ENCODE peak calls at places on chromosomes 7 and 10, in five cellular contexts. One of them, this sample, is unnamed.

GRCh38 chr10:23694921-23695824 is 256.3 kb downstream of the OTUD1 start:
- DNase-seq in GM13977: no peak
- DNase-seq in H9: peak
- DNase-seq in HCT116: no peak
- DNase-seq in Calu3: no peak
- DNase-seq in this sample: peak

GRCh38 chr10:78543749-78544446 is 510.2 kb downstream of the RPS24 start:
- DNase-seq in GM13977: no peak
- DNase-seq in H9: no peak
- DNase-seq in HCT116: no peak
- DNase-seq in Calu3: no peak
- DNase-seq in this sample: peak

GRCh38 chr7:101743241-101743994 is 74.0 kb upstream of the CUX1 start:
- DNase-seq in GM13977: peak
- DNase-seq in H9: peak
- DNase-seq in HCT116: no peak
- DNase-seq in Calu3: peak
- DNase-seq in this sample: peak

GRCh38 chr7:85471740-85472139 is 284.9 kb upstream of the SEMA3D start:
- DNase-seq in GM13977: no peak
- DNase-seq in H9: no peak
- DNase-seq in HCT116: no peak
- DNase-seq in Calu3: no peak
- DNase-seq in this sample: no peak

GRCh38 chr7:12683678-12684077 is 3.8 kb upstream of the ARL4A start:
- DNase-seq in GM13977: no peak
- DNase-seq in H9: no peak
- DNase-seq in HCT116: no peak
- DNase-seq in Calu3: no peak
- DNase-seq in this sample: no peak

GRCh38 chr7:132080967-132081668 is 495.2 kb downstream of the PLXNA4 start:
- DNase-seq in GM13977: no peak
- DNase-seq in H9: no peak
- DNase-seq in HCT116: no peak
- DNase-seq in Calu3: no peak
- DNase-seq in this sample: no peak

GRCh38 chr10:33117816-33118215 is 159.8 kb upstream of the ITGB1 start:
- DNase-seq in GM13977: no peak
- DNase-seq in H9: no peak
- DNase-seq in HCT116: no peak
- DNase-seq in Calu3: no peak
- DNase-seq in this sample: no peak

GRCh38 chr10:82811621-82812020 is 936.6 kb downstream of the NRG3 start:
- DNase-seq in GM13977: no peak
- DNase-seq in H9: peak
- DNase-seq in HCT116: no peak
- DNase-seq in Calu3: peak
- DNase-seq in this sample: peak

GRCh38 chr7:72326365-72326764 is 85.8 kb downstream of the CALN1 start:
- DNase-seq in GM13977: no peak
- DNase-seq in H9: no peak
- DNase-seq in HCT116: no peak
- DNase-seq in Calu3: peak
- DNase-seq in this sample: no peak

GRCh38 chr10:49113741-49114141 is 1.6 kb downstream of the VSTM4 start:
- DNase-seq in GM13977: no peak
- DNase-seq in H9: peak
- DNase-seq in HCT116: no peak
- DNase-seq in Calu3: no peak
- DNase-seq in this sample: no peak

DNA sequence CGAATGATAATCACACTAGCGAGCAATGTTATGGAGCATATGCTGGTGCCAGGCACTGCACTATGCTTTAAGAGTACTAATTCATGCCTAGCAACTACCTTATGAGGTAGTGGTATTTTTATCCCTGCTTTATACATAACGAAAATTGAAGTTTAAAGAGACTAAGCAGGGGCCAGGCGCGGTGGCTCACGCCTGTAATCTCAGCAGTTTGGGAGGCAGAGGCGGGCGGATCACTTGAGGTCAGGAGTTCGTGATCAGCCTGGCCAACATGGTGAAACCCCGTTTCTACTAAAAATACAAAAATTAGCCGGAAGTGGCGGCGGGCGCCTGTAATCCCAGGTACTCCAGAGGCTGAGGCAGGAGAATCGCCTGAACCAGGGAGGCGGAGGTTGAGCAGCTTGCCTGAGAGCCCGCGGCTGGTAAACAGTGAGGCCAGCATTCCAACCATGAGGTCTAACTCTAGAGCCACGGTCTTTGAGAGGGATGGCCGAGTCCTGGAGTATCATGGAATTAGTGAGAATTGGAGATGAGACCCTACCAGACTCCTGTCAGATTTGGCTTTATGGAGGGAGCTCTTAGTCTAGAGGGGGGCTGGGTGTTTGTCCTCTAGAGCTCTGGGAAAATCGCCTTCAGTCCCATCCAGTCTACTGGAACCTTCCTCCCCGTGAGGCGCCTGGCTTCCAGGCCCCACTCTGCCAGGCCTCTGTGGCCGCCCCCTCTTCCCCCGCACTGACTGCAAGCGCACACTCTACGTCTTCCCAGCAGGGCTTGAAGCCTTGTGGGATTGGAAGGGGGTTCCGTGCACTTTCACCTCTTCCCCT is 11.6 kb downstream of the TLX1 start:
- DNase-seq in GM13977: no peak
- DNase-seq in H9: no peak
- DNase-seq in HCT116: no peak
- DNase-seq in Calu3: no peak
- DNase-seq in this sample: no peak
- TF ChIP-seq CTCF in GM13977: no peak
- TF ChIP-seq CTCF in H9: peak
- TF ChIP-seq CTCF in HCT116: no peak
- TF ChIP-seq CTCF in Calu3: no peak
- TF ChIP-seq CTCF in this sample: peak

GRCh38 chr7:151679073-151679708 is 159.5 kb upstream of the RHEB start:
- DNase-seq in GM13977: no peak
- DNase-seq in H9: no peak
- DNase-seq in HCT116: no peak
- DNase-seq in Calu3: no peak
- DNase-seq in this sample: no peak
- TF ChIP-seq CTCF in GM13977: no peak
- TF ChIP-seq CTCF in H9: no peak
- TF ChIP-seq CTCF in HCT116: no peak
- TF ChIP-seq CTCF in Calu3: no peak
- TF ChIP-seq CTCF in this sample: no peak

GRCh38 chr10:60048146-60048545 is 141.8 kb upstream of the CCDC6 start:
- DNase-seq in GM13977: no peak
- DNase-seq in H9: peak
- DNase-seq in HCT116: peak
- DNase-seq in Calu3: peak
- DNase-seq in this sample: peak
- TF ChIP-seq CTCF in GM13977: peak
- TF ChIP-seq CTCF in H9: peak
- TF ChIP-seq CTCF in HCT116: peak
- TF ChIP-seq CTCF in Calu3: peak
- TF ChIP-seq CTCF in this sample: peak

GRCh38 chr10:121975295-121976086 is 474 bp upstream of the NSMCE4A start:
- DNase-seq in GM13977: peak
- DNase-seq in H9: peak
- DNase-seq in HCT116: no peak
- DNase-seq in Calu3: no peak
- DNase-seq in this sample: no peak
- TF ChIP-seq CTCF in GM13977: no peak
- TF ChIP-seq CTCF in H9: no peak
- TF ChIP-seq CTCF in HCT116: no peak
- TF ChIP-seq CTCF in Calu3: no peak
- TF ChIP-seq CTCF in this sample: peak

GRCh38 chr10:74097776-74098175 is 52.9 kb downstream of the AP3M1 start:
- DNase-seq in GM13977: no peak
- DNase-seq in H9: no peak
- DNase-seq in HCT116: no peak
- DNase-seq in Calu3: no peak
- DNase-seq in this sample: no peak

GRCh38 chr10:74092372-74092771 is 58.3 kb downstream of the AP3M1 start:
- DNase-seq in GM13977: no peak
- DNase-seq in H9: no peak
- DNase-seq in HCT116: no peak
- DNase-seq in Calu3: no peak
- DNase-seq in this sample: no peak

GRCh38 chr10:74094231-74094630 is 56.4 kb downstream of the AP3M1 start:
- DNase-seq in GM13977: no peak
- DNase-seq in H9: no peak
- DNase-seq in HCT116: no peak
- DNase-seq in Calu3: no peak
- DNase-seq in this sample: no peak

GRCh38 chr10:74096777-74097176 is 53.9 kb downstream of the AP3M1 start:
- DNase-seq in GM13977: peak
- DNase-seq in H9: no peak
- DNase-seq in HCT116: no peak
- DNase-seq in Calu3: no peak
- DNase-seq in this sample: no peak

DNA sequence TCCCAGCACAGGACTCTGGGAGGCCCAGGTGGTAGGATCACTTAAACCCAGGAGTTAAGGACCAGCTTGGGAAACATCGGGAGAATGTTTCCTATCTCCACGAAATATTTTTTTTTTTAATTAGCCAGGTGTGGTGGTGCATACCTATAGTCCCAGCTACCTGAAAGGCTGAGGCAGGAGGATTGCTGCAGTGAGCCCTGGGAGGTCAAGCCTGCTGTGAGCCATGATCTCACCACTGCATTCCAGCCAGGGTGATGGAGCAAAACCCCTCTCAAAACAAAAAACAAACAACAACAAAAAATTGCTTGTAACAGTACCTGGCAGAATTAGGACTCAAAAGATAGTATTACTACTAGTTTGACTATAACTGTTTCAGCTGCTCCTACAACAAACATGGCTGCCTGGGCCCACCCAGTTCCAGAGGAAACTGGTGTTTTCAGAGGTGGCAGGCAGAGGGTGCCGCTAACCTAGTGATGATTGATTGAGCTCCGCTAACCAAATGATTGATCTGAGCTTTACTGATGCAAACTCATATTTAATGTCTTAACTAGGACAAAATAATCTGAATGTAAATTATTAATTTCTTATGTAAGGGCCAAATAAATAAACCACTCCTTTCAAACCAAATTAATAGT is 57.0 kb downstream of the AP3M1 start:
- DNase-seq in GM13977: no peak
- DNase-seq in H9: no peak
- DNase-seq in HCT116: no peak
- DNase-seq in Calu3: no peak
- DNase-seq in this sample: no peak
- TF ChIP-seq CTCF in GM13977: no peak
- TF ChIP-seq CTCF in H9: no peak
- TF ChIP-seq CTCF in HCT116: no peak
- TF ChIP-seq CTCF in Calu3: no peak
- TF ChIP-seq CTCF in this sample: no peak

DNA sequence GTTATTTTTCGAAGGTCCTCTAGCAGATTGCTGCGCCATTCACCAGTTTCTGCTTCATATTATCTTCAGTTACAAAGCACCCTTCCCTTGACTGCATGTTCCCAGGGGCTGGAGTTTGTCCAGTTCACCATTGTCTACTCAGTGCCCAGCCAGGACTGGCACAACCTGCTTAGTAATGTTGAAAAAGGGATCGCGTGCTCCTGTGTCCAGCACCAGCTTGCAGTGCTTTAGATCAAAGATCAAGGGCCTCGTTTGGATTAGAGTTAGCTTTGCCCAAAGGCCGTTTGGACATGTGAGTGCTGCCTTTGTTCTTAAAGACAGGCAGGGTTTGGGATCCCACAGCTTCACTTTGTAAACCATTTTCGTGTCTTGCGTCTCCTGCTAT is 867 bp downstream of the ATP6V0E2 start:
- DNase-seq in GM13977: no peak
- DNase-seq in H9: peak
- DNase-seq in HCT116: no peak
- DNase-seq in Calu3: no peak
- DNase-seq in this sample: no peak
- TF ChIP-seq CTCF in GM13977: no peak
- TF ChIP-seq CTCF in H9: no peak
- TF ChIP-seq CTCF in HCT116: no peak
- TF ChIP-seq CTCF in Calu3: no peak
- TF ChIP-seq CTCF in this sample: no peak

This sample was measured in nephron progenitor cell.